ENCODE peak calls at places on chromosomes 1 and 21, in eight cellular contexts. B is fibroblast of the aortic adventitia, G is left ventricle myocardium inferior, S is thyroid gland, Q is pancreas, V is small intestine, F is AG04450, N is aorta. W is an unnamed sample.

GRCh38 chr21:42474982-42475381 is 21.0 kb downstream of the RSPH1 start:
- DNase-seq in G (no peak), S (no peak), N (no peak), F (no peak), V (no peak), Q (no peak), B (no peak), W (peak)

GRCh38 chr1:152514715-152515453 is 602 bp downstream of the CRCT1 start:
- DNase-seq in S (no peak), V (peak), N (no peak), G (no peak), Q (no peak), F (no peak), B (no peak), W (no peak)

GRCh38 chr1:240500681-240501080 is 111.3 kb downstream of the GREM2 start:
- DNase-seq in B (no peak), N (no peak), S (no peak), F (no peak), V (no peak), G (no peak), Q (no peak), W (no peak)

GRCh38 chr1:54795100-54795665 is 5.9 kb downstream of the TTC22 start:
- DNase-seq in Q (no peak), G (no peak), S (no peak), V (no peak), F (no peak), N (no peak), B (no peak), W (no peak)

GRCh38 chr1:230208619-230209261 is 141.7 kb downstream of the GALNT2 start:
- DNase-seq in V (no peak), B (no peak), G (no peak), N (no peak), S (no peak), F (no peak), Q (no peak), W (no peak)

GRCh38 chr1:238152119-238152518 is 261.4 kb upstream of the ZP4 start:
- DNase-seq in G (no peak), N (no peak), F (no peak), V (no peak), S (no peak), B (no peak), Q (no peak), W (no peak)

GRCh38 chr1:74690909-74691308 is 17.3 kb upstream of the ERICH3 start:
- DNase-seq in Q (no peak), F (no peak), G (no peak), B (no peak), N (no peak), V (no peak), S (no peak), W (no peak)

GRCh38 chr21:39637971-39638628 is 25.4 kb downstream of the B3GALT5 start:
- DNase-seq in B (no peak), V (no peak), G (no peak), S (no peak), N (no peak), F (no peak), Q (no peak), W (no peak)

GRCh38 chr1:99784809-99785255 is 18.4 kb upstream of the FRRS1 start:
- DNase-seq in F (no peak), B (no peak), Q (no peak), V (no peak), N (no peak), S (no peak), G (no peak), W (no peak)

GRCh38 chr1:182299728-182300581 is 91.6 kb downstream of the GLUL start:
- DNase-seq in S (no peak), F (no peak), V (peak), Q (no peak), G (peak), N (peak), B (peak), W (no peak)

GRCh38 chr21:16280731-16281130 is 550.9 kb downstream of the USP25 start:
- DNase-seq in G (no peak), V (no peak), F (no peak), S (no peak), B (no peak), Q (no peak), N (no peak), W (no peak)

GRCh38 chr1:243253927-243254232 is 1.2 kb downstream of the CEP170 start:
- DNase-seq in B (no peak), Q (no peak), N (no peak), V (peak), S (no peak), G (no peak), F (no peak), W (no peak)

GRCh38 chr1:212060632-212061472 is 25.3 kb downstream of the DTL start:
- DNase-seq in V (no peak), G (no peak), B (no peak), Q (no peak), N (no peak), F (no peak), S (no peak), W (no peak)

GRCh38 chr1:232084584-232085223 is 458.1 kb downstream of the DISC1 start:
- DNase-seq in G (no peak), V (peak), F (no peak), B (peak), N (no peak), Q (no peak), S (no peak), W (no peak)

GRCh38 chr1:189859385-189859977 is 618.2 kb downstream of the BRINP3 start:
- DNase-seq in V (peak), F (no peak), Q (no peak), B (peak), G (no peak), N (no peak), S (no peak), W (no peak)

GRCh38 chr1:248630551-248630950 is 4.3 kb downstream of the OR2T11 start:
- DNase-seq in B (no peak), G (no peak), S (no peak), F (no peak), N (no peak), V (no peak), Q (no peak), W (no peak)

GRCh38 chr1:230191079-230191478 is 124.0 kb downstream of the GALNT2 start:
- DNase-seq in G (peak), Q (no peak), V (no peak), B (peak), N (peak), F (no peak), S (peak), W (no peak)

GRCh38 chr1:181251001-181251712 is 162.7 kb downstream of the IER5 start:
- DNase-seq in F (peak), Q (no peak), B (peak), V (peak), S (no peak), G (no peak), N (no peak), W (no peak)

GRCh38 chr1:25804244-25804963 is 4.4 kb downstream of the SELENON start:
- DNase-seq in V (no peak), F (no peak), N (peak), B (peak), S (no peak), Q (no peak), G (peak), W (peak)

GRCh38 chr1:168301664-168302320 is 21.1 kb downstream of the TBX19 start:
- DNase-seq in V (peak), N (no peak), G (no peak), Q (no peak), S (no peak), F (no peak), B (peak), W (no peak)

GRCh38 chr21:38929137-38929536 is 123.4 kb downstream of the ETS2 start:
- DNase-seq in S (no peak), V (no peak), N (no peak), Q (no peak), F (no peak), G (no peak), B (no peak), W (peak)

GRCh38 chr1:107135466-107135865 is 5.4 kb upstream of the NTNG1 start:
- DNase-seq in V (no peak), G (no peak), N (no peak), Q (no peak), F (peak), B (peak), S (no peak), W (no peak)

GRCh38 chr1:92708368-92708950 is 76.4 kb downstream of the EVI5 start:
- DNase-seq in N (no peak), V (no peak), G (no peak), B (peak), F (no peak), Q (no peak), S (no peak), W (no peak)

GRCh38 chr21:44858291-44858690 is 15.2 kb downstream of the PTTG1IP start:
- DNase-seq in G (no peak), V (no peak), F (no peak), Q (peak), N (peak), S (no peak), B (no peak), W (peak)

GRCh38 chr1:61659061-61659460 is 65.9 kb downstream of the TM2D1 start:
- DNase-seq in V (no peak), S (no peak), G (no peak), F (no peak), Q (no peak), B (no peak), N (no peak), W (no peak)

GRCh38 chr1:41739061-41739955 is 179.4 kb downstream of the HIVEP3 start:
- DNase-seq in F (peak), B (peak), V (no peak), Q (peak), S (peak), G (peak), N (peak), W (peak)

GRCh38 chr21:16532841-16533240 is 803.1 kb downstream of the USP25 start:
- DNase-seq in G (no peak), N (no peak), F (no peak), S (no peak), B (peak), Q (no peak), V (no peak), W (no peak)

GRCh38 chr1:248838357-248839167 is 538 bp downstream of the ZNF672 start:
- DNase-seq in S (peak), N (peak), V (peak), G (peak), Q (peak), B (peak), F (no peak), W (peak)

GRCh38 chr1:61184035-61184713 is 101.8 kb downstream of the NFIA start:
- DNase-seq in V (peak), F (peak), S (peak), Q (peak), B (peak), G (peak), N (peak), W (peak)

GRCh38 chr1:200974711-200975110 is 48.8 kb downstream of the KIF21B start:
- DNase-seq in S (no peak), V (peak), F (no peak), B (no peak), G (no peak), Q (no peak), N (no peak), W (peak)

GRCh38 chr1:172882791-172883386 is 167.9 kb downstream of the TNFSF18 start:
- DNase-seq in S (no peak), B (no peak), V (no peak), G (no peak), Q (no peak), F (no peak), N (no peak), W (no peak)

GRCh38 chr1:88141499-88142074 is 542.5 kb upstream of the PKN2 start:
- DNase-seq in V (peak), N (no peak), Q (no peak), S (peak), B (no peak), F (no peak), G (no peak), W (no peak)

GRCh38 chr1:88741413-88741812 is 57.3 kb downstream of the PKN2 start:
- DNase-seq in G (no peak), N (no peak), B (peak), V (peak), F (no peak), Q (no peak), S (no peak), W (no peak)

GRCh38 chr1:27394282-27394658 is 1.8 kb downstream of the GPR3 start:
- DNase-seq in S (no peak), Q (peak), V (no peak), B (no peak), N (no peak), G (no peak), F (no peak), W (no peak)

GRCh38 chr1:210711825-210712224 is 383.1 kb downstream of the HHAT start:
- DNase-seq in G (no peak), S (peak), V (no peak), Q (no peak), F (no peak), B (no peak), N (no peak), W (no peak)

GRCh38 chr1:195939844-195940243 is 668.4 kb downstream of the KCNT2 start:
- DNase-seq in Q (no peak), N (no peak), S (no peak), G (no peak), F (no peak), B (peak), V (no peak), W (no peak)

GRCh38 chr1:233294991-233295774 is at the start of gene PCNX2:
- DNase-seq in Q (peak), N (no peak), V (peak), S (peak), B (peak), G (no peak), F (no peak), W (peak)

GRCh38 chr1:236284291-236284711 is 2.5 kb upstream of the ERO1B start:
- DNase-seq in G (no peak), N (no peak), F (no peak), Q (no peak), S (no peak), B (no peak), V (no peak), W (no peak)
- H3K4me3 ChIP-seq in G (no peak), N (no peak), F (no peak), Q (no peak), S (no peak), B (no peak), V (no peak), W (no peak)

DNA sequence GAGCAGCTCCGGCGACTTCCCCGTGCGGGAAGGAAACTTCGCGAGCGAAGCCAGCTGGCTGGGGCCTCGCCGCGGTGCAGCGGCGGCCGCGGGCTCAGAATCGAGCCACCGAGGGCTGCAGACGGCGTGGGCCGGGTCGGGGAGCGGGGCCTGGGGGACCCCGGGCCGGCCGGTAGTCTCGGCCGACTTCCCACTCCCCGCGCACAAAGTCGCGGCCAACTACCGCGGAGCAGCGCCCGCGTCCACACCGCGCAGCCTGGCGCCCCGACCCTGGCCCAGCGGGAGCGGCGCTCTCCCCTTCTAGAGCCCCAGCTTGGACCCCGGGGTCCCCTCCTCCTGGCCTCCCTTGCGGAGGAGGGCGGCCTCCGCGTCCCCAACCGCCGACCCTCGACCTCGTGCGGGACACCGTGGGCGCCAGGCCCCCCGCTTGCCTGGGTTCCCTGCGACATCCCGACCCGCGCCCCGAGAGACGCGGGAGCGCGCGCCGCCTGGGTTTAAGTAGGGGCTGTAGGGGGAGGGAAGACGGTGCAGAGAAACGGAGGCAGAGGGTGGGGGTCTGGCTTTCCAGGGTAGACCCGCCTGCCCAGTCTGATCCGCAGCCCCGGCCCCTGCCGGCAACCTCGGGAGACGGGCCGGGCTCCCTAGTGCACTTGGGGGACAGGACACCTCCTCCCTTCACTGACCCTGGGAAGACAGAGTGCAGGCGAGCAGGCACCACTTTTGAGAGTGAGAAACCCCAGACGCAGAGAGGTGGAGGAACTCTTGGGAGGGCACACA is 4.7 kb downstream of the PRDM16 start:
- DNase-seq in N (no peak), G (no peak), Q (no peak), B (no peak), S (peak), F (no peak), V (peak), W (peak)
- H3K4me3 ChIP-seq in N (peak), G (peak), Q (peak), B (no peak), S (peak), F (no peak), V (no peak), W (peak)

GRCh38 chr1:23084880-23085279 is 65.6 kb downstream of the KDM1A start:
- DNase-seq in V (no peak), S (no peak), Q (no peak), N (no peak), B (no peak), G (no peak), F (no peak), W (no peak)

GRCh38 chr1:23092447-23092846 is 73.2 kb downstream of the KDM1A start:
- DNase-seq in V (no peak), Q (no peak), G (no peak), N (no peak), B (no peak), F (no peak), S (no peak), W (no peak)

GRCh38 chr1:23088027-23088426 is 68.8 kb downstream of the KDM1A start:
- DNase-seq in Q (no peak), N (no peak), F (no peak), S (no peak), B (no peak), V (no peak), G (no peak), W (no peak)

GRCh38 chr1:23090056-23090455 is 70.8 kb downstream of the KDM1A start:
- DNase-seq in G (no peak), N (no peak), Q (no peak), V (no peak), S (no peak), B (no peak), F (no peak), W (no peak)
- H3K4me3 ChIP-seq in G (no peak), N (no peak), Q (no peak), V (no peak), S (no peak), B (no peak), F (no peak), W (no peak)

GRCh38 chr1:86666368-86666767 is 38.0 kb upstream of the SH3GLB1 start:
- DNase-seq in G (no peak), V (no peak), N (no peak), Q (peak), S (no peak), B (no peak), F (no peak), W (no peak)
- H3K4me3 ChIP-seq in G (no peak), V (no peak), N (no peak), Q (no peak), S (no peak), B (no peak), F (no peak), W (no peak)

GRCh38 chr21:34524671-34525601 is 12.9 kb upstream of the KCNE1 start:
- DNase-seq in V (no peak), B (peak), N (no peak), F (no peak), G (no peak), S (no peak), Q (peak), W (no peak)
- H3K4me3 ChIP-seq in V (no peak), B (peak), N (peak), F (peak), G (peak), S (peak), Q (no peak), W (peak)